ENCODE peak calls at places on chromosomes 16 and 17, in seven cellular contexts. B is right lobe of liver, O is astrocyte of the hippocampus, F is coronary artery, X is SHP77, E is endothelial cell, A is anterior cingulate cortex. S is an unnamed sample.

GRCh38 chr17:48814504-48814903 is 2.5 kb downstream of the TTLL6 start:
- DNase-seq in X (peak; percentile 69), E (peak; percentile 74), F (no peak), B (peak; percentile 67), A (no peak), O (peak; percentile 58), S (no peak)

GRCh38 chr17:6212766-6213165 is 142.6 kb downstream of the WSCD1 start:
- DNase-seq in E (no peak), B (no peak), A (no peak), O (no peak), X (no peak), F (no peak), S (peak; percentile 64)

GRCh38 chr16:51317575-51317974 is 166.5 kb upstream of the SALL1 start:
- DNase-seq in X (no peak), F (no peak), E (no peak), A (no peak), O (no peak), B (no peak), S (no peak)

GRCh38 chr17:45091778-45092425 is 30.8 kb downstream of the NMT1 start:
- DNase-seq in O (no peak), B (no peak), A (no peak), E (no peak), X (no peak), F (no peak), S (no peak)

GRCh38 chr17:17537311-17538099 is 41.3 kb upstream of the RASD1 start:
- DNase-seq in B (no peak), X (peak; percentile 73), E (no peak), O (no peak), A (no peak), F (no peak), S (no peak)

GRCh38 chr17:75776399-75777242 is 8.0 kb upstream of the UNK start:
- DNase-seq in O (no peak), F (no peak), B (no peak), A (no peak), E (no peak), X (no peak), S (no peak)

GRCh38 chr16:88382491-88383400 is at the start of gene ZNF469:
- DNase-seq in E (peak; percentile 43), X (no peak), B (no peak), A (no peak), F (no peak), O (peak; percentile 82), S (no peak)

GRCh38 chr16:31214705-31215286 is 877 bp downstream of the TRIM72 start:
- DNase-seq in X (no peak), B (no peak), F (no peak), E (peak; percentile 33), A (no peak), O (peak; percentile 35), S (no peak)

GRCh38 chr16:16021988-16022682 is 72.7 kb downstream of the ABCC1 start:
- DNase-seq in E (no peak), F (peak; percentile 98), B (peak; percentile 78), A (peak; percentile 43), X (peak; percentile 63), O (peak; percentile 98), S (no peak)

GRCh38 chr16:11651796-11652195 is 16.5 kb upstream of the SNN start:
- DNase-seq in O (no peak), B (no peak), A (no peak), F (no peak), X (no peak), E (no peak), S (no peak)

GRCh38 chr16:57020651-57021050 is 31.3 kb downstream of the NLRC5 start:
- DNase-seq in X (no peak), A (no peak), F (no peak), B (no peak), O (no peak), E (no peak), S (no peak)

GRCh38 chr16:85613609-85614337 is 651 bp downstream of the GSE1 start:
- DNase-seq in A (no peak), E (peak; percentile 54), O (peak; percentile 88), B (peak; percentile 70), X (peak; percentile 75), F (no peak), S (no peak)

GRCh38 chr17:2750721-2751120 is 1.3 kb upstream of the CCDC92B start:
- DNase-seq in B (no peak), F (no peak), O (no peak), X (peak; percentile 67), A (no peak), E (no peak), S (no peak)

GRCh38 chr17:28325221-28325620 is 6.2 kb downstream of the TMEM97 start:
- DNase-seq in B (no peak), O (no peak), F (peak; percentile 17), E (no peak), X (no peak), A (no peak), S (no peak)

GRCh38 chr17:3802461-3803307 is 1.7 kb upstream of the ITGAE start:
- DNase-seq in A (no peak), X (no peak), F (no peak), O (peak; percentile 84), E (no peak), B (peak; percentile 87), S (peak; percentile 93)

GRCh38 chr16:67786491-67786890 is 19.9 kb downstream of the RANBP10 start:
- DNase-seq in F (no peak), O (peak; percentile 13), B (no peak), X (no peak), E (no peak), A (no peak), S (no peak)

GRCh38 chr16:52561910-52562741 is 15.2 kb upstream of the TOX3 start:
- DNase-seq in E (no peak), O (no peak), A (no peak), B (peak; percentile 70), F (no peak), X (peak; percentile 91), S (no peak)

GRCh38 chr16:49365711-49366509 is 7.7 kb upstream of the C16orf78 start:
- DNase-seq in B (no peak), A (no peak), X (no peak), E (no peak), F (peak; percentile 4), O (no peak), S (no peak)

GRCh38 chr16:23955088-23955487 is 119.3 kb downstream of the PRKCB start:
- DNase-seq in F (peak; percentile 7), E (no peak), B (no peak), X (no peak), O (no peak), A (no peak), S (no peak)

GRCh38 chr16:4093495-4094137 is 22.6 kb downstream of the ADCY9 start:
- DNase-seq in B (no peak), E (no peak), O (peak; percentile 35), X (no peak), F (peak; percentile 80), A (no peak), S (no peak)

GRCh38 chr17:49637050-49637449 is 40.8 kb downstream of the SPOP start:
- DNase-seq in B (no peak), E (no peak), X (no peak), O (peak; percentile 41), F (no peak), A (no peak), S (no peak)

GRCh38 chr16:87860553-87861299 is 8.6 kb downstream of the SLC7A5 start:
- DNase-seq in F (no peak), A (no peak), O (peak; percentile 84), X (peak; percentile 77), B (no peak), E (no peak), S (no peak)

GRCh38 chr16:78324649-78325274 is 225.3 kb downstream of the WWOX start:
- DNase-seq in F (no peak), A (no peak), X (no peak), B (no peak), O (no peak), E (no peak), S (peak; percentile 54)

GRCh38 chr17:77692571-77693161 is 265.8 kb upstream of the TNRC6C start:
- DNase-seq in X (no peak), A (no peak), F (peak; percentile 55), B (peak; percentile 15), E (no peak), O (peak; percentile 17), S (peak; percentile 72)

S was measured in vagina.